ENCODE peak calls at places on chromosomes 1 and 21, in seven cellular contexts. M, Z, G, H, S, D and J are unnamed samples.
A peak's percentile ranks its signal among the peaks of the same experiment; 100 is the strongest.

GRCh38 chr1:88145752-88146151 is 538.3 kb upstream of the PKN2 start:
- DNase-seq in M (no peak), Z (no peak), D (no peak), H (no peak), S (no peak), G (no peak), J (no peak)

GRCh38 chr1:174998569-174999215 is 1.1 kb upstream of the CACYBP start:
- DNase-seq in H (peak; percentile 43), M (peak; percentile 32), Z (peak; percentile 71), G (peak; percentile 40), D (no peak), S (no peak), J (no peak)

GRCh38 chr1:51749151-51749550 is 129.4 kb downstream of the NRDC start:
- DNase-seq in S (no peak), G (no peak), Z (no peak), M (no peak), H (no peak), D (no peak), J (no peak)

GRCh38 chr1:14167889-14168288 is 430.6 kb upstream of the KAZN start:
- DNase-seq in M (no peak), H (no peak), Z (no peak), S (no peak), D (no peak), G (no peak), J (no peak)

GRCh38 chr1:225343618-225344017 is 84.2 kb downstream of the LBR start:
- DNase-seq in Z (no peak), M (no peak), G (no peak), H (no peak), S (no peak), D (no peak), J (no peak)

GRCh38 chr1:37471345-37472231 is 2.8 kb upstream of the ZC3H12A start:
- DNase-seq in M (no peak), G (peak; percentile 84), Z (peak; percentile 40), S (no peak), H (peak; percentile 78), D (peak; percentile 78), J (peak; percentile 63)

GRCh38 chr1:55284856-55285255 is 69.7 kb upstream of the USP24 start:
- DNase-seq in D (no peak), S (no peak), Z (no peak), G (no peak), M (no peak), H (peak; percentile 34), J (peak; percentile 22)

GRCh38 chr1:48202030-48202752 is 20.3 kb upstream of the SLC5A9 start:
- DNase-seq in S (no peak), H (peak; percentile 53), M (peak; percentile 37), Z (peak; percentile 60), D (peak; percentile 86), G (peak; percentile 72), J (peak; percentile 18)

GRCh38 chr1:53369034-53369750 is 41.3 kb upstream of the LRP8 start:
- DNase-seq in S (peak; percentile 14), D (peak; percentile 29), G (no peak), M (no peak), H (no peak), Z (no peak), J (no peak)

GRCh38 chr1:206506803-206507394 is 432 bp upstream of the RASSF5 start:
- DNase-seq in G (peak; percentile 23), Z (no peak), M (no peak), H (peak; percentile 38), S (no peak), D (peak; percentile 74), J (no peak)

GRCh38 chr1:230794431-230794830 is 47.2 kb downstream of the CAPN9 start:
- DNase-seq in D (no peak), Z (no peak), H (peak; percentile 11), S (no peak), G (no peak), M (no peak), J (no peak)

GRCh38 chr1:63352736-63353135 is 14.7 kb upstream of the ALG6 start:
- DNase-seq in H (no peak), M (no peak), D (no peak), S (no peak), G (no peak), Z (no peak), J (no peak)

GRCh38 chr1:211736351-211736915 is 61.0 kb upstream of the NEK2 start:
- DNase-seq in Z (no peak), H (no peak), S (no peak), G (no peak), D (no peak), M (no peak), J (no peak)

GRCh38 chr1:31689821-31690220 is 14.0 kb downstream of the COL16A1 start:
- DNase-seq in M (no peak), D (no peak), S (no peak), Z (no peak), G (no peak), H (no peak), J (peak; percentile 94)

GRCh38 chr21:45901061-45901690 is 80.4 kb upstream of the COL6A1 start:
- DNase-seq in Z (peak; percentile 40), G (no peak), M (no peak), S (no peak), D (peak; percentile 44), H (no peak), J (no peak)